ENCODE peak calls at places on chromosomes 4 and X, in eight cellular contexts. One of them, this sample, is unnamed.
A peak's percentile ranks its signal among the peaks of the same experiment; 100 is the strongest.

GRCh38 chrX:810186-810585 is 179.6 kb downstream of the SHOX start:
- DNase-seq in effector memory CD4-positive, alpha-beta T cell: no peak
- DNase-seq in lower leg skin: peak; percentile 57
- DNase-seq in skeletal muscle cell: no peak
- DNase-seq in lower lobe of right lung: no peak
- DNase-seq in tibial nerve: no peak
- DNase-seq in hepatocyte: no peak
- DNase-seq in H1: no peak
- DNase-seq in this sample: no peak

GRCh38 chrX:132022115-132022862 is 813 bp upstream of the STK26 start:
- DNase-seq in lower leg skin: no peak
- DNase-seq in skeletal muscle cell: no peak
- DNase-seq in tibial nerve: no peak
- DNase-seq in lower lobe of right lung: no peak
- DNase-seq in effector memory CD4-positive, alpha-beta T cell: no peak
- DNase-seq in H1: peak; percentile 57
- DNase-seq in hepatocyte: no peak
- DNase-seq in this sample: no peak

GRCh38 chrX:136438192-136438591 is 49.6 kb upstream of the BRS3 start:
- DNase-seq in hepatocyte: no peak
- DNase-seq in lower leg skin: no peak
- DNase-seq in H1: no peak
- DNase-seq in skeletal muscle cell: no peak
- DNase-seq in tibial nerve: no peak
- DNase-seq in lower lobe of right lung: no peak
- DNase-seq in effector memory CD4-positive, alpha-beta T cell: no peak
- DNase-seq in this sample: no peak

GRCh38 chr4:8370106-8370787 is 70.3 kb downstream of the ACOX3 start:
- DNase-seq in tibial nerve: no peak
- DNase-seq in H1: no peak
- DNase-seq in skeletal muscle cell: no peak
- DNase-seq in lower lobe of right lung: peak; percentile 24
- DNase-seq in effector memory CD4-positive, alpha-beta T cell: no peak
- DNase-seq in hepatocyte: no peak
- DNase-seq in lower leg skin: no peak
- DNase-seq in this sample: no peak

GRCh38 chr4:52423967-52424366 is 235.1 kb downstream of the USP46 start:
- DNase-seq in tibial nerve: no peak
- DNase-seq in effector memory CD4-positive, alpha-beta T cell: no peak
- DNase-seq in lower leg skin: no peak
- DNase-seq in hepatocyte: no peak
- DNase-seq in H1: no peak
- DNase-seq in skeletal muscle cell: no peak
- DNase-seq in lower lobe of right lung: no peak
- DNase-seq in this sample: no peak

GRCh38 chr4:148648599-148648998 is 206.4 kb upstream of the NR3C2 start:
- DNase-seq in tibial nerve: no peak
- DNase-seq in effector memory CD4-positive, alpha-beta T cell: no peak
- DNase-seq in H1: no peak
- DNase-seq in hepatocyte: no peak
- DNase-seq in lower lobe of right lung: no peak
- DNase-seq in lower leg skin: no peak
- DNase-seq in skeletal muscle cell: no peak
- DNase-seq in this sample: no peak

GRCh38 chr4:123807866-123808265 is 411.3 kb downstream of the SPRY1 start:
- DNase-seq in lower lobe of right lung: no peak
- DNase-seq in hepatocyte: no peak
- DNase-seq in lower leg skin: no peak
- DNase-seq in skeletal muscle cell: no peak
- DNase-seq in H1: no peak
- DNase-seq in tibial nerve: no peak
- DNase-seq in effector memory CD4-positive, alpha-beta T cell: no peak
- DNase-seq in this sample: no peak

GRCh38 chr4:5780831-5781480 is 70.0 kb downstream of the EVC start:
- DNase-seq in effector memory CD4-positive, alpha-beta T cell: no peak
- DNase-seq in skeletal muscle cell: peak; percentile 30
- DNase-seq in lower leg skin: peak; percentile 26
- DNase-seq in hepatocyte: peak; percentile 20
- DNase-seq in H1: peak; percentile 32
- DNase-seq in tibial nerve: no peak
- DNase-seq in lower lobe of right lung: no peak
- DNase-seq in this sample: peak; percentile 33

GRCh38 chr4:10336471-10336870 is 120.8 kb downstream of the ZNF518B start:
- DNase-seq in lower lobe of right lung: no peak
- DNase-seq in H1: no peak
- DNase-seq in hepatocyte: no peak
- DNase-seq in skeletal muscle cell: no peak
- DNase-seq in lower leg skin: no peak
- DNase-seq in effector memory CD4-positive, alpha-beta T cell: no peak
- DNase-seq in tibial nerve: no peak
- DNase-seq in this sample: no peak

GRCh38 chrX:13165747-13166146 is 121.3 kb upstream of the FAM9C start:
- DNase-seq in lower lobe of right lung: no peak
- DNase-seq in H1: no peak
- DNase-seq in hepatocyte: no peak
- DNase-seq in skeletal muscle cell: no peak
- DNase-seq in lower leg skin: no peak
- DNase-seq in tibial nerve: no peak
- DNase-seq in effector memory CD4-positive, alpha-beta T cell: no peak
- DNase-seq in this sample: no peak

GRCh38 chrX:15167826-15168225 is 102.1 kb downstream of the ASB9 start:
- DNase-seq in skeletal muscle cell: no peak
- DNase-seq in effector memory CD4-positive, alpha-beta T cell: no peak
- DNase-seq in lower leg skin: no peak
- DNase-seq in H1: no peak
- DNase-seq in hepatocyte: no peak
- DNase-seq in tibial nerve: no peak
- DNase-seq in lower lobe of right lung: no peak
- DNase-seq in this sample: no peak

GRCh38 chrX:104112326-104112951 is at the start of gene ZCCHC18:
- DNase-seq in skeletal muscle cell: peak; percentile 14
- DNase-seq in effector memory CD4-positive, alpha-beta T cell: peak; percentile 19
- DNase-seq in lower leg skin: peak; percentile 87
- DNase-seq in lower lobe of right lung: peak; percentile 47
- DNase-seq in H1: peak; percentile 68
- DNase-seq in tibial nerve: no peak
- DNase-seq in hepatocyte: peak; percentile 58
- DNase-seq in this sample: no peak

GRCh38 chr4:157700898-157701694 is 471.7 kb downstream of the GASK1B start:
- DNase-seq in hepatocyte: no peak
- DNase-seq in lower leg skin: no peak
- DNase-seq in lower lobe of right lung: no peak
- DNase-seq in H1: no peak
- DNase-seq in effector memory CD4-positive, alpha-beta T cell: no peak
- DNase-seq in skeletal muscle cell: no peak
- DNase-seq in tibial nerve: no peak
- DNase-seq in this sample: no peak

GRCh38 chr4:40840255-40840984 is 90.7 kb downstream of the NSUN7 start:
- DNase-seq in tibial nerve: no peak
- DNase-seq in H1: no peak
- DNase-seq in effector memory CD4-positive, alpha-beta T cell: no peak
- DNase-seq in skeletal muscle cell: no peak
- DNase-seq in lower lobe of right lung: no peak
- DNase-seq in lower leg skin: no peak
- DNase-seq in hepatocyte: no peak
- DNase-seq in this sample: no peak

GRCh38 chr4:32341342-32341741 is 1621.2 kb downstream of the PCDH7 start:
- DNase-seq in effector memory CD4-positive, alpha-beta T cell: no peak
- DNase-seq in tibial nerve: no peak
- DNase-seq in lower lobe of right lung: no peak
- DNase-seq in skeletal muscle cell: no peak
- DNase-seq in hepatocyte: no peak
- DNase-seq in H1: no peak
- DNase-seq in lower leg skin: no peak
- DNase-seq in this sample: no peak

GRCh38 chrX:38732866-38733265 is 68.4 kb upstream of the MID1IP1 start:
- DNase-seq in hepatocyte: no peak
- DNase-seq in tibial nerve: no peak
- DNase-seq in H1: no peak
- DNase-seq in effector memory CD4-positive, alpha-beta T cell: no peak
- DNase-seq in lower leg skin: no peak
- DNase-seq in lower lobe of right lung: no peak
- DNase-seq in skeletal muscle cell: no peak
- DNase-seq in this sample: no peak

GRCh38 chr4:11603594-11604194 is 175.0 kb upstream of the HS3ST1 start:
- DNase-seq in tibial nerve: no peak
- DNase-seq in H1: no peak
- DNase-seq in lower lobe of right lung: no peak
- DNase-seq in hepatocyte: no peak
- DNase-seq in lower leg skin: no peak
- DNase-seq in effector memory CD4-positive, alpha-beta T cell: no peak
- DNase-seq in skeletal muscle cell: no peak
- DNase-seq in this sample: no peak

GRCh38 chr4:109548655-109549054 is 11.4 kb upstream of the MCUB start:
- DNase-seq in skeletal muscle cell: peak; percentile 71
- DNase-seq in H1: no peak
- DNase-seq in effector memory CD4-positive, alpha-beta T cell: no peak
- DNase-seq in lower leg skin: no peak
- DNase-seq in lower lobe of right lung: no peak
- DNase-seq in tibial nerve: no peak
- DNase-seq in hepatocyte: peak; percentile 35
- DNase-seq in this sample: peak; percentile 18

GRCh38 chrX:97452283-97452682 is 568.6 kb downstream of the RPA4 start:
- DNase-seq in effector memory CD4-positive, alpha-beta T cell: no peak
- DNase-seq in hepatocyte: no peak
- DNase-seq in H1: no peak
- DNase-seq in skeletal muscle cell: no peak
- DNase-seq in lower lobe of right lung: no peak
- DNase-seq in tibial nerve: no peak
- DNase-seq in lower leg skin: no peak
- DNase-seq in this sample: no peak

GRCh38 chr4:95129708-95130343 is 372.1 kb downstream of the BMPR1B start:
- DNase-seq in lower lobe of right lung: no peak
- DNase-seq in hepatocyte: peak; percentile 81
- DNase-seq in effector memory CD4-positive, alpha-beta T cell: no peak
- DNase-seq in H1: no peak
- DNase-seq in skeletal muscle cell: peak; percentile 99
- DNase-seq in lower leg skin: no peak
- DNase-seq in tibial nerve: peak; percentile 16
- DNase-seq in this sample: peak; percentile 99

GRCh38 chrX:148536961-148537360 is 36.5 kb downstream of the AFF2 start:
- DNase-seq in hepatocyte: no peak
- DNase-seq in effector memory CD4-positive, alpha-beta T cell: no peak
- DNase-seq in lower leg skin: no peak
- DNase-seq in skeletal muscle cell: no peak
- DNase-seq in H1: no peak
- DNase-seq in tibial nerve: no peak
- DNase-seq in lower lobe of right lung: no peak
- DNase-seq in this sample: no peak

GRCh38 chr4:90602728-90603127 is 475.5 kb downstream of the CCSER1 start:
- DNase-seq in tibial nerve: no peak
- DNase-seq in H1: no peak
- DNase-seq in lower lobe of right lung: no peak
- DNase-seq in hepatocyte: peak; percentile 11
- DNase-seq in effector memory CD4-positive, alpha-beta T cell: no peak
- DNase-seq in skeletal muscle cell: no peak
- DNase-seq in lower leg skin: no peak
- DNase-seq in this sample: no peak

GRCh38 chr4:90603540-90603939 is 476.3 kb downstream of the CCSER1 start:
- DNase-seq in effector memory CD4-positive, alpha-beta T cell: no peak
- DNase-seq in hepatocyte: no peak
- DNase-seq in lower leg skin: no peak
- DNase-seq in lower lobe of right lung: no peak
- DNase-seq in tibial nerve: no peak
- DNase-seq in skeletal muscle cell: no peak
- DNase-seq in H1: no peak
- DNase-seq in this sample: no peak

GRCh38 chr4:90606781-90607180 is 479.6 kb downstream of the CCSER1 start:
- DNase-seq in H1: no peak
- DNase-seq in skeletal muscle cell: no peak
- DNase-seq in lower lobe of right lung: no peak
- DNase-seq in effector memory CD4-positive, alpha-beta T cell: no peak
- DNase-seq in tibial nerve: no peak
- DNase-seq in lower leg skin: no peak
- DNase-seq in hepatocyte: no peak
- DNase-seq in this sample: no peak
- H3K4me3 ChIP-seq in H1: no peak overlapping the region
- H3K4me3 ChIP-seq in skeletal muscle cell: no peak overlapping the region
- H3K4me3 ChIP-seq in lower lobe of right lung: no peak overlapping the region
- H3K4me3 ChIP-seq in effector memory CD4-positive, alpha-beta T cell: no peak overlapping the region
- H3K4me3 ChIP-seq in tibial nerve: no peak overlapping the region
- H3K4me3 ChIP-seq in lower leg skin: no peak overlapping the region
- H3K4me3 ChIP-seq in hepatocyte: no peak overlapping the region
- H3K4me3 ChIP-seq in this sample: no peak overlapping the region

GRCh38 chr4:2860391-2861348 is 17.0 kb downstream of the ADD1 start:
- DNase-seq in lower lobe of right lung: peak; percentile 67
- DNase-seq in lower leg skin: no peak
- DNase-seq in skeletal muscle cell: no peak
- DNase-seq in H1: peak; percentile 42
- DNase-seq in tibial nerve: no peak
- DNase-seq in effector memory CD4-positive, alpha-beta T cell: no peak
- DNase-seq in hepatocyte: no peak
- DNase-seq in this sample: no peak

GRCh38 chr4:2863649-2864048 is 20.0 kb downstream of the ADD1 start:
- DNase-seq in hepatocyte: no peak
- DNase-seq in lower leg skin: no peak
- DNase-seq in H1: no peak
- DNase-seq in skeletal muscle cell: no peak
- DNase-seq in tibial nerve: no peak
- DNase-seq in lower lobe of right lung: no peak
- DNase-seq in effector memory CD4-positive, alpha-beta T cell: no peak
- DNase-seq in this sample: no peak

GRCh38 chr4:2861631-2862436 is 18.2 kb downstream of the ADD1 start:
- DNase-seq in skeletal muscle cell: no peak
- DNase-seq in tibial nerve: no peak
- DNase-seq in lower lobe of right lung: no peak
- DNase-seq in effector memory CD4-positive, alpha-beta T cell: no peak
- DNase-seq in hepatocyte: no peak
- DNase-seq in H1: peak; percentile 39
- DNase-seq in lower leg skin: no peak
- DNase-seq in this sample: no peak

GRCh38 chr4:2865381-2865780 is 21.7 kb downstream of the ADD1 start:
- DNase-seq in tibial nerve: no peak
- DNase-seq in H1: no peak
- DNase-seq in effector memory CD4-positive, alpha-beta T cell: no peak
- DNase-seq in hepatocyte: no peak
- DNase-seq in skeletal muscle cell: no peak
- DNase-seq in lower lobe of right lung: no peak
- DNase-seq in lower leg skin: no peak
- DNase-seq in this sample: no peak

GRCh38 chr4:2862528-2862927 is 18.9 kb downstream of the ADD1 start:
- DNase-seq in skeletal muscle cell: no peak
- DNase-seq in lower lobe of right lung: no peak
- DNase-seq in lower leg skin: no peak
- DNase-seq in effector memory CD4-positive, alpha-beta T cell: no peak
- DNase-seq in H1: peak; percentile 43
- DNase-seq in tibial nerve: no peak
- DNase-seq in hepatocyte: peak; percentile 66
- DNase-seq in this sample: no peak
- H3K4me3 ChIP-seq in skeletal muscle cell: no peak overlapping the region
- H3K4me3 ChIP-seq in lower lobe of right lung: no peak overlapping the region
- H3K4me3 ChIP-seq in lower leg skin: no peak overlapping the region
- H3K4me3 ChIP-seq in effector memory CD4-positive, alpha-beta T cell: no peak overlapping the region
- H3K4me3 ChIP-seq in H1: no peak overlapping the region
- H3K4me3 ChIP-seq in tibial nerve: no peak overlapping the region
- H3K4me3 ChIP-seq in hepatocyte: no peak overlapping the region
- H3K4me3 ChIP-seq in this sample: no peak overlapping the region

GRCh38 chrX:152892999-152893605 is 4.8 kb upstream of the ZNF185 start:
- DNase-seq in skeletal muscle cell: no peak
- DNase-seq in H1: no peak
- DNase-seq in lower leg skin: no peak
- DNase-seq in hepatocyte: no peak
- DNase-seq in effector memory CD4-positive, alpha-beta T cell: no peak
- DNase-seq in lower lobe of right lung: no peak
- DNase-seq in tibial nerve: no peak
- DNase-seq in this sample: no peak
- H3K4me3 ChIP-seq in skeletal muscle cell: no peak overlapping the region
- H3K4me3 ChIP-seq in H1: no peak overlapping the region
- H3K4me3 ChIP-seq in lower leg skin: no peak overlapping the region
- H3K4me3 ChIP-seq in hepatocyte: no peak overlapping the region
- H3K4me3 ChIP-seq in effector memory CD4-positive, alpha-beta T cell: no peak overlapping the region
- H3K4me3 ChIP-seq in lower lobe of right lung: no peak overlapping the region
- H3K4me3 ChIP-seq in tibial nerve: no peak overlapping the region
- H3K4me3 ChIP-seq in this sample: no peak overlapping the region

GRCh38 chrX:76148753-76149152 is 24.1 kb upstream of the PBDC1 start:
- DNase-seq in skeletal muscle cell: no peak
- DNase-seq in H1: peak; percentile 37
- DNase-seq in tibial nerve: no peak
- DNase-seq in effector memory CD4-positive, alpha-beta T cell: peak; percentile 42
- DNase-seq in lower lobe of right lung: no peak
- DNase-seq in hepatocyte: peak; percentile 12
- DNase-seq in lower leg skin: no peak
- DNase-seq in this sample: no peak
- H3K4me3 ChIP-seq in skeletal muscle cell: no peak overlapping the region
- H3K4me3 ChIP-seq in H1: no peak overlapping the region
- H3K4me3 ChIP-seq in tibial nerve: no peak overlapping the region
- H3K4me3 ChIP-seq in effector memory CD4-positive, alpha-beta T cell: peak overlapping the region; percentile 17
- H3K4me3 ChIP-seq in lower lobe of right lung: peak overlapping the region; percentile 29
- H3K4me3 ChIP-seq in hepatocyte: no peak overlapping the region
- H3K4me3 ChIP-seq in lower leg skin: no peak overlapping the region
- H3K4me3 ChIP-seq in this sample: peak overlapping the region; percentile 7

This sample was measured in AG09309.